ENCODE peak calls at places on chromosome 19, in six cellular contexts. One of them, this sample, is unnamed.
A peak's percentile ranks its signal among the peaks of the same experiment; 100 is the strongest.

GRCh38 chr19:2517881-2518601 is 42.1 kb downstream of the GADD45B start:
- DNase-seq in activated T-helper 1 cell treated with anti-CD3 and anti-CD28 coated beads, Interleukin-12 subunit alpha, Interleukin-12 subunit beta, Interleukin-2, Interleukin-4 antibody, amounts not matched to agents 30 ng/mL and 10 ng/mL and 1 ng/mL, durations not matched to agents 14 hours and 24 hours and 36 hours: no peak
- DNase-seq in activated effector memory CD4-positive, alpha-beta T cell treated with anti-CD3 and anti-CD28 coated beads, Interleukin-2, amount 50 U/mL, for 16 hours: no peak
- DNase-seq in smooth muscle cell of the brain vasculature: no peak
- DNase-seq in Calu3: no peak
- DNase-seq in tibial nerve: no peak
- DNase-seq in this sample: no peak

GRCh38 chr19:3411636-3412035 is 45.3 kb downstream of the NFIC start:
- DNase-seq in Calu3: no peak
- DNase-seq in activated effector memory CD4-positive, alpha-beta T cell treated with anti-CD3 and anti-CD28 coated beads, Interleukin-2, amount 50 U/mL, for 16 hours: no peak
- DNase-seq in smooth muscle cell of the brain vasculature: no peak
- DNase-seq in activated T-helper 1 cell treated with anti-CD3 and anti-CD28 coated beads, Interleukin-12 subunit alpha, Interleukin-12 subunit beta, Interleukin-2, Interleukin-4 antibody, amounts not matched to agents 30 ng/mL and 10 ng/mL and 1 ng/mL, durations not matched to agents 14 hours and 24 hours and 36 hours: no peak
- DNase-seq in tibial nerve: no peak
- DNase-seq in this sample: no peak

GRCh38 chr19:3154957-3155736 is 19.3 kb downstream of the GNA15 start:
- DNase-seq in smooth muscle cell of the brain vasculature: peak; percentile 40
- DNase-seq in activated effector memory CD4-positive, alpha-beta T cell treated with anti-CD3 and anti-CD28 coated beads, Interleukin-2, amount 50 U/mL, for 16 hours: peak; percentile 93
- DNase-seq in Calu3: no peak
- DNase-seq in activated T-helper 1 cell treated with anti-CD3 and anti-CD28 coated beads, Interleukin-12 subunit alpha, Interleukin-12 subunit beta, Interleukin-2, Interleukin-4 antibody, amounts not matched to agents 30 ng/mL and 10 ng/mL and 1 ng/mL, durations not matched to agents 14 hours and 24 hours and 36 hours: peak; percentile 84
- DNase-seq in tibial nerve: peak; percentile 48
- DNase-seq in this sample: peak; percentile 100

GRCh38 chr19:17797397-17798201 is 2.7 kb downstream of the B3GNT3 start:
- DNase-seq in Calu3: peak; percentile 85
- DNase-seq in activated T-helper 1 cell treated with anti-CD3 and anti-CD28 coated beads, Interleukin-12 subunit alpha, Interleukin-12 subunit beta, Interleukin-2, Interleukin-4 antibody, amounts not matched to agents 30 ng/mL and 10 ng/mL and 1 ng/mL, durations not matched to agents 14 hours and 24 hours and 36 hours: no peak
- DNase-seq in tibial nerve: no peak
- DNase-seq in activated effector memory CD4-positive, alpha-beta T cell treated with anti-CD3 and anti-CD28 coated beads, Interleukin-2, amount 50 U/mL, for 16 hours: peak; percentile 78
- DNase-seq in smooth muscle cell of the brain vasculature: no peak
- DNase-seq in this sample: no peak

GRCh38 chr19:55460670-55461258 is 678 bp downstream of the ISOC2 start:
- DNase-seq in Calu3: peak; percentile 66
- DNase-seq in smooth muscle cell of the brain vasculature: no peak
- DNase-seq in tibial nerve: peak; percentile 83
- DNase-seq in activated T-helper 1 cell treated with anti-CD3 and anti-CD28 coated beads, Interleukin-12 subunit alpha, Interleukin-12 subunit beta, Interleukin-2, Interleukin-4 antibody, amounts not matched to agents 30 ng/mL and 10 ng/mL and 1 ng/mL, durations not matched to agents 14 hours and 24 hours and 36 hours: peak; percentile 20
- DNase-seq in activated effector memory CD4-positive, alpha-beta T cell treated with anti-CD3 and anti-CD28 coated beads, Interleukin-2, amount 50 U/mL, for 16 hours: peak; percentile 72
- DNase-seq in this sample: no peak

GRCh38 chr19:1133471-1133929 is 29.7 kb downstream of the GPX4 start:
- DNase-seq in tibial nerve: no peak
- DNase-seq in Calu3: no peak
- DNase-seq in smooth muscle cell of the brain vasculature: no peak
- DNase-seq in activated effector memory CD4-positive, alpha-beta T cell treated with anti-CD3 and anti-CD28 coated beads, Interleukin-2, amount 50 U/mL, for 16 hours: peak; percentile 92
- DNase-seq in activated T-helper 1 cell treated with anti-CD3 and anti-CD28 coated beads, Interleukin-12 subunit alpha, Interleukin-12 subunit beta, Interleukin-2, Interleukin-4 antibody, amounts not matched to agents 30 ng/mL and 10 ng/mL and 1 ng/mL, durations not matched to agents 14 hours and 24 hours and 36 hours: peak; percentile 64
- DNase-seq in this sample: no peak

GRCh38 chr19:30169196-30169900 is 202.8 kb upstream of the ZNF536 start:
- DNase-seq in activated T-helper 1 cell treated with anti-CD3 and anti-CD28 coated beads, Interleukin-12 subunit alpha, Interleukin-12 subunit beta, Interleukin-2, Interleukin-4 antibody, amounts not matched to agents 30 ng/mL and 10 ng/mL and 1 ng/mL, durations not matched to agents 14 hours and 24 hours and 36 hours: no peak
- DNase-seq in tibial nerve: no peak
- DNase-seq in smooth muscle cell of the brain vasculature: no peak
- DNase-seq in activated effector memory CD4-positive, alpha-beta T cell treated with anti-CD3 and anti-CD28 coated beads, Interleukin-2, amount 50 U/mL, for 16 hours: no peak
- DNase-seq in Calu3: no peak
- DNase-seq in this sample: no peak

GRCh38 chr19:29086182-29086581 is 126.8 kb downstream of the UQCRFS1 start:
- DNase-seq in Calu3: no peak
- DNase-seq in smooth muscle cell of the brain vasculature: no peak
- DNase-seq in tibial nerve: no peak
- DNase-seq in activated T-helper 1 cell treated with anti-CD3 and anti-CD28 coated beads, Interleukin-12 subunit alpha, Interleukin-12 subunit beta, Interleukin-2, Interleukin-4 antibody, amounts not matched to agents 30 ng/mL and 10 ng/mL and 1 ng/mL, durations not matched to agents 14 hours and 24 hours and 36 hours: no peak
- DNase-seq in activated effector memory CD4-positive, alpha-beta T cell treated with anti-CD3 and anti-CD28 coated beads, Interleukin-2, amount 50 U/mL, for 16 hours: no peak
- DNase-seq in this sample: no peak

GRCh38 chr19:9644472-9644871 is 23.4 kb upstream of the ZNF561 start:
- DNase-seq in activated effector memory CD4-positive, alpha-beta T cell treated with anti-CD3 and anti-CD28 coated beads, Interleukin-2, amount 50 U/mL, for 16 hours: no peak
- DNase-seq in activated T-helper 1 cell treated with anti-CD3 and anti-CD28 coated beads, Interleukin-12 subunit alpha, Interleukin-12 subunit beta, Interleukin-2, Interleukin-4 antibody, amounts not matched to agents 30 ng/mL and 10 ng/mL and 1 ng/mL, durations not matched to agents 14 hours and 24 hours and 36 hours: no peak
- DNase-seq in tibial nerve: no peak
- DNase-seq in Calu3: no peak
- DNase-seq in smooth muscle cell of the brain vasculature: no peak
- DNase-seq in this sample: no peak

GRCh38 chr19:28242317-28242927 is 970.5 kb downstream of the UQCRFS1 start:
- DNase-seq in tibial nerve: peak; percentile 32
- DNase-seq in smooth muscle cell of the brain vasculature: peak; percentile 4
- DNase-seq in activated T-helper 1 cell treated with anti-CD3 and anti-CD28 coated beads, Interleukin-12 subunit alpha, Interleukin-12 subunit beta, Interleukin-2, Interleukin-4 antibody, amounts not matched to agents 30 ng/mL and 10 ng/mL and 1 ng/mL, durations not matched to agents 14 hours and 24 hours and 36 hours: peak; percentile 26
- DNase-seq in activated effector memory CD4-positive, alpha-beta T cell treated with anti-CD3 and anti-CD28 coated beads, Interleukin-2, amount 50 U/mL, for 16 hours: no peak
- DNase-seq in Calu3: peak; percentile 12
- DNase-seq in this sample: no peak

GRCh38 chr19:33398361-33399060 is 25.0 kb downstream of the CEBPG start:
- DNase-seq in Calu3: no peak
- DNase-seq in activated T-helper 1 cell treated with anti-CD3 and anti-CD28 coated beads, Interleukin-12 subunit alpha, Interleukin-12 subunit beta, Interleukin-2, Interleukin-4 antibody, amounts not matched to agents 30 ng/mL and 10 ng/mL and 1 ng/mL, durations not matched to agents 14 hours and 24 hours and 36 hours: no peak
- DNase-seq in tibial nerve: no peak
- DNase-seq in activated effector memory CD4-positive, alpha-beta T cell treated with anti-CD3 and anti-CD28 coated beads, Interleukin-2, amount 50 U/mL, for 16 hours: peak; percentile 50
- DNase-seq in smooth muscle cell of the brain vasculature: no peak
- DNase-seq in this sample: no peak

GRCh38 chr19:50230379-50231351 is 27.2 kb downstream of the MYH14 start:
- DNase-seq in tibial nerve: no peak
- DNase-seq in activated effector memory CD4-positive, alpha-beta T cell treated with anti-CD3 and anti-CD28 coated beads, Interleukin-2, amount 50 U/mL, for 16 hours: no peak
- DNase-seq in activated T-helper 1 cell treated with anti-CD3 and anti-CD28 coated beads, Interleukin-12 subunit alpha, Interleukin-12 subunit beta, Interleukin-2, Interleukin-4 antibody, amounts not matched to agents 30 ng/mL and 10 ng/mL and 1 ng/mL, durations not matched to agents 14 hours and 24 hours and 36 hours: no peak
- DNase-seq in Calu3: no peak
- DNase-seq in smooth muscle cell of the brain vasculature: no peak
- DNase-seq in this sample: no peak

GRCh38 chr19:11138659-11139526 is 16.7 kb downstream of the SPC24 start:
- DNase-seq in activated T-helper 1 cell treated with anti-CD3 and anti-CD28 coated beads, Interleukin-12 subunit alpha, Interleukin-12 subunit beta, Interleukin-2, Interleukin-4 antibody, amounts not matched to agents 30 ng/mL and 10 ng/mL and 1 ng/mL, durations not matched to agents 14 hours and 24 hours and 36 hours: no peak
- DNase-seq in Calu3: peak; percentile 53
- DNase-seq in tibial nerve: peak; percentile 50
- DNase-seq in smooth muscle cell of the brain vasculature: no peak
- DNase-seq in activated effector memory CD4-positive, alpha-beta T cell treated with anti-CD3 and anti-CD28 coated beads, Interleukin-2, amount 50 U/mL, for 16 hours: no peak
- DNase-seq in this sample: no peak

GRCh38 chr19:17564783-17565182 is 9.3 kb downstream of the COLGALT1 start:
- DNase-seq in activated effector memory CD4-positive, alpha-beta T cell treated with anti-CD3 and anti-CD28 coated beads, Interleukin-2, amount 50 U/mL, for 16 hours: no peak
- DNase-seq in Calu3: no peak
- DNase-seq in activated T-helper 1 cell treated with anti-CD3 and anti-CD28 coated beads, Interleukin-12 subunit alpha, Interleukin-12 subunit beta, Interleukin-2, Interleukin-4 antibody, amounts not matched to agents 30 ng/mL and 10 ng/mL and 1 ng/mL, durations not matched to agents 14 hours and 24 hours and 36 hours: no peak
- DNase-seq in smooth muscle cell of the brain vasculature: no peak
- DNase-seq in tibial nerve: no peak
- DNase-seq in this sample: no peak

GRCh38 chr19:13824703-13825102 is 29.5 kb downstream of the ZSWIM4 start:
- DNase-seq in activated T-helper 1 cell treated with anti-CD3 and anti-CD28 coated beads, Interleukin-12 subunit alpha, Interleukin-12 subunit beta, Interleukin-2, Interleukin-4 antibody, amounts not matched to agents 30 ng/mL and 10 ng/mL and 1 ng/mL, durations not matched to agents 14 hours and 24 hours and 36 hours: no peak
- DNase-seq in Calu3: no peak
- DNase-seq in smooth muscle cell of the brain vasculature: no peak
- DNase-seq in tibial nerve: no peak
- DNase-seq in activated effector memory CD4-positive, alpha-beta T cell treated with anti-CD3 and anti-CD28 coated beads, Interleukin-2, amount 50 U/mL, for 16 hours: no peak
- DNase-seq in this sample: no peak

GRCh38 chr19:54517483-54517882 is 14.9 kb downstream of the LAIR2 start:
- DNase-seq in activated effector memory CD4-positive, alpha-beta T cell treated with anti-CD3 and anti-CD28 coated beads, Interleukin-2, amount 50 U/mL, for 16 hours: peak; percentile 77
- DNase-seq in activated T-helper 1 cell treated with anti-CD3 and anti-CD28 coated beads, Interleukin-12 subunit alpha, Interleukin-12 subunit beta, Interleukin-2, Interleukin-4 antibody, amounts not matched to agents 30 ng/mL and 10 ng/mL and 1 ng/mL, durations not matched to agents 14 hours and 24 hours and 36 hours: peak; percentile 53
- DNase-seq in Calu3: peak; percentile 80
- DNase-seq in smooth muscle cell of the brain vasculature: no peak
- DNase-seq in tibial nerve: peak; percentile 42
- DNase-seq in this sample: peak; percentile 64

GRCh38 chr19:11457115-11457514 is 21.7 kb downstream of the PRKCSH start:
- DNase-seq in tibial nerve: no peak
- DNase-seq in activated T-helper 1 cell treated with anti-CD3 and anti-CD28 coated beads, Interleukin-12 subunit alpha, Interleukin-12 subunit beta, Interleukin-2, Interleukin-4 antibody, amounts not matched to agents 30 ng/mL and 10 ng/mL and 1 ng/mL, durations not matched to agents 14 hours and 24 hours and 36 hours: no peak
- DNase-seq in Calu3: peak; percentile 9
- DNase-seq in activated effector memory CD4-positive, alpha-beta T cell treated with anti-CD3 and anti-CD28 coated beads, Interleukin-2, amount 50 U/mL, for 16 hours: no peak
- DNase-seq in smooth muscle cell of the brain vasculature: no peak
- DNase-seq in this sample: no peak

GRCh38 chr19:55626350-55626749 is 2.0 kb upstream of the ZNF784 start:
- DNase-seq in smooth muscle cell of the brain vasculature: no peak
- DNase-seq in tibial nerve: no peak
- DNase-seq in activated T-helper 1 cell treated with anti-CD3 and anti-CD28 coated beads, Interleukin-12 subunit alpha, Interleukin-12 subunit beta, Interleukin-2, Interleukin-4 antibody, amounts not matched to agents 30 ng/mL and 10 ng/mL and 1 ng/mL, durations not matched to agents 14 hours and 24 hours and 36 hours: peak; percentile 76
- DNase-seq in Calu3: no peak
- DNase-seq in activated effector memory CD4-positive, alpha-beta T cell treated with anti-CD3 and anti-CD28 coated beads, Interleukin-2, amount 50 U/mL, for 16 hours: peak; percentile 82
- DNase-seq in this sample: no peak

GRCh38 chr19:42601811-42602443 is 7.2 kb upstream of the CEACAM8 start:
- DNase-seq in activated effector memory CD4-positive, alpha-beta T cell treated with anti-CD3 and anti-CD28 coated beads, Interleukin-2, amount 50 U/mL, for 16 hours: no peak
- DNase-seq in smooth muscle cell of the brain vasculature: no peak
- DNase-seq in tibial nerve: no peak
- DNase-seq in activated T-helper 1 cell treated with anti-CD3 and anti-CD28 coated beads, Interleukin-12 subunit alpha, Interleukin-12 subunit beta, Interleukin-2, Interleukin-4 antibody, amounts not matched to agents 30 ng/mL and 10 ng/mL and 1 ng/mL, durations not matched to agents 14 hours and 24 hours and 36 hours: peak; percentile 14
- DNase-seq in Calu3: peak; percentile 69
- DNase-seq in this sample: peak; percentile 3

GRCh38 chr19:6260912-6261636 is 18.7 kb downstream of the MLLT1 start:
- DNase-seq in activated effector memory CD4-positive, alpha-beta T cell treated with anti-CD3 and anti-CD28 coated beads, Interleukin-2, amount 50 U/mL, for 16 hours: peak; percentile 72
- DNase-seq in smooth muscle cell of the brain vasculature: no peak
- DNase-seq in tibial nerve: no peak
- DNase-seq in activated T-helper 1 cell treated with anti-CD3 and anti-CD28 coated beads, Interleukin-12 subunit alpha, Interleukin-12 subunit beta, Interleukin-2, Interleukin-4 antibody, amounts not matched to agents 30 ng/mL and 10 ng/mL and 1 ng/mL, durations not matched to agents 14 hours and 24 hours and 36 hours: peak; percentile 8
- DNase-seq in Calu3: peak; percentile 23
- DNase-seq in this sample: no peak

GRCh38 chr19:19062454-19063182 is 1.2 kb upstream of the SLC25A42 start:
- DNase-seq in activated T-helper 1 cell treated with anti-CD3 and anti-CD28 coated beads, Interleukin-12 subunit alpha, Interleukin-12 subunit beta, Interleukin-2, Interleukin-4 antibody, amounts not matched to agents 30 ng/mL and 10 ng/mL and 1 ng/mL, durations not matched to agents 14 hours and 24 hours and 36 hours: no peak
- DNase-seq in Calu3: peak; percentile 9
- DNase-seq in activated effector memory CD4-positive, alpha-beta T cell treated with anti-CD3 and anti-CD28 coated beads, Interleukin-2, amount 50 U/mL, for 16 hours: no peak
- DNase-seq in smooth muscle cell of the brain vasculature: no peak
- DNase-seq in tibial nerve: no peak
- DNase-seq in this sample: no peak

GRCh38 chr19:35085947-35086346 is 29.7 kb upstream of the FXYD3 start:
- DNase-seq in Calu3: no peak
- DNase-seq in tibial nerve: no peak
- DNase-seq in activated T-helper 1 cell treated with anti-CD3 and anti-CD28 coated beads, Interleukin-12 subunit alpha, Interleukin-12 subunit beta, Interleukin-2, Interleukin-4 antibody, amounts not matched to agents 30 ng/mL and 10 ng/mL and 1 ng/mL, durations not matched to agents 14 hours and 24 hours and 36 hours: no peak
- DNase-seq in activated effector memory CD4-positive, alpha-beta T cell treated with anti-CD3 and anti-CD28 coated beads, Interleukin-2, amount 50 U/mL, for 16 hours: no peak
- DNase-seq in smooth muscle cell of the brain vasculature: no peak
- DNase-seq in this sample: no peak

GRCh38 chr19:49746206-49746958 is 16.7 kb downstream of the TSKS start:
- DNase-seq in activated effector memory CD4-positive, alpha-beta T cell treated with anti-CD3 and anti-CD28 coated beads, Interleukin-2, amount 50 U/mL, for 16 hours: peak; percentile 75
- DNase-seq in smooth muscle cell of the brain vasculature: no peak
- DNase-seq in tibial nerve: no peak
- DNase-seq in activated T-helper 1 cell treated with anti-CD3 and anti-CD28 coated beads, Interleukin-12 subunit alpha, Interleukin-12 subunit beta, Interleukin-2, Interleukin-4 antibody, amounts not matched to agents 30 ng/mL and 10 ng/mL and 1 ng/mL, durations not matched to agents 14 hours and 24 hours and 36 hours: peak; percentile 3
- DNase-seq in Calu3: no peak
- DNase-seq in this sample: no peak

GRCh38 chr19:33569822-33570221 is 48.2 kb upstream of the PEPD start:
- DNase-seq in tibial nerve: no peak
- DNase-seq in smooth muscle cell of the brain vasculature: no peak
- DNase-seq in activated effector memory CD4-positive, alpha-beta T cell treated with anti-CD3 and anti-CD28 coated beads, Interleukin-2, amount 50 U/mL, for 16 hours: no peak
- DNase-seq in Calu3: no peak
- DNase-seq in activated T-helper 1 cell treated with anti-CD3 and anti-CD28 coated beads, Interleukin-12 subunit alpha, Interleukin-12 subunit beta, Interleukin-2, Interleukin-4 antibody, amounts not matched to agents 30 ng/mL and 10 ng/mL and 1 ng/mL, durations not matched to agents 14 hours and 24 hours and 36 hours: no peak
- DNase-seq in this sample: no peak